ENCODE peak calls at places on chromosomes 5 and 9, in ten cellular contexts. One of them, this sample, is unnamed.

GRCh38 chr9:72557549-72557948 is 36.1 kb downstream of the TMC1 start:
- DNase-seq in cardiac septum: no peak
- DNase-seq in activated CD4-positive, CD25-positive, alpha-beta regulatory T cell: no peak
- DNase-seq in foreskin fibroblast: peak; percentile 98
- DNase-seq in KBM-7: no peak
- DNase-seq in NCI-H524: no peak
- DNase-seq in colonic mucosa: no peak
- DNase-seq in stimulated activated CD4-positive, alpha-beta T cell treated with anti-CD3 and anti-CD28 coated beads, TNF-alpha, amount 100 ng/mL, for 1 hour: peak; percentile 7
- DNase-seq in endothelial cell of umbilical vein: peak; percentile 49
- DNase-seq in bronchial epithelial cell: peak; percentile 100
- DNase-seq in this sample: no peak

GRCh38 chr5:179307006-179307800 is 38.1 kb downstream of the ADAMTS2 start:
- DNase-seq in stimulated activated CD4-positive, alpha-beta T cell treated with anti-CD3 and anti-CD28 coated beads, TNF-alpha, amount 100 ng/mL, for 1 hour: no peak
- DNase-seq in KBM-7: no peak
- DNase-seq in activated CD4-positive, CD25-positive, alpha-beta regulatory T cell: no peak
- DNase-seq in foreskin fibroblast: no peak
- DNase-seq in NCI-H524: no peak
- DNase-seq in bronchial epithelial cell: no peak
- DNase-seq in endothelial cell of umbilical vein: no peak
- DNase-seq in colonic mucosa: no peak
- DNase-seq in cardiac septum: peak; percentile 55
- DNase-seq in this sample: no peak

GRCh38 chr5:191036-191948 is at the start of gene LRRC14B:
- DNase-seq in NCI-H524: no peak
- DNase-seq in KBM-7: no peak
- DNase-seq in foreskin fibroblast: no peak
- DNase-seq in bronchial epithelial cell: no peak
- DNase-seq in colonic mucosa: no peak
- DNase-seq in stimulated activated CD4-positive, alpha-beta T cell treated with anti-CD3 and anti-CD28 coated beads, TNF-alpha, amount 100 ng/mL, for 1 hour: no peak
- DNase-seq in activated CD4-positive, CD25-positive, alpha-beta regulatory T cell: no peak
- DNase-seq in endothelial cell of umbilical vein: no peak
- DNase-seq in cardiac septum: peak; percentile 92
- DNase-seq in this sample: peak; percentile 64

GRCh38 chr9:127761061-127761460 is 17.4 kb downstream of the SH2D3C start:
- DNase-seq in foreskin fibroblast: no peak
- DNase-seq in NCI-H524: no peak
- DNase-seq in activated CD4-positive, CD25-positive, alpha-beta regulatory T cell: no peak
- DNase-seq in cardiac septum: no peak
- DNase-seq in bronchial epithelial cell: no peak
- DNase-seq in stimulated activated CD4-positive, alpha-beta T cell treated with anti-CD3 and anti-CD28 coated beads, TNF-alpha, amount 100 ng/mL, for 1 hour: no peak
- DNase-seq in endothelial cell of umbilical vein: no peak
- DNase-seq in KBM-7: no peak
- DNase-seq in colonic mucosa: no peak
- DNase-seq in this sample: no peak

GRCh38 chr5:32089146-32090000 is 84.7 kb downstream of the GOLPH3 start:
- DNase-seq in bronchial epithelial cell: no peak
- DNase-seq in stimulated activated CD4-positive, alpha-beta T cell treated with anti-CD3 and anti-CD28 coated beads, TNF-alpha, amount 100 ng/mL, for 1 hour: no peak
- DNase-seq in cardiac septum: no peak
- DNase-seq in colonic mucosa: no peak
- DNase-seq in foreskin fibroblast: no peak
- DNase-seq in endothelial cell of umbilical vein: no peak
- DNase-seq in KBM-7: no peak
- DNase-seq in activated CD4-positive, CD25-positive, alpha-beta regulatory T cell: no peak
- DNase-seq in NCI-H524: no peak
- DNase-seq in this sample: no peak

GRCh38 chr5:66538126-66538525 is 58.1 kb upstream of the MAST4 start:
- DNase-seq in cardiac septum: no peak
- DNase-seq in stimulated activated CD4-positive, alpha-beta T cell treated with anti-CD3 and anti-CD28 coated beads, TNF-alpha, amount 100 ng/mL, for 1 hour: no peak
- DNase-seq in KBM-7: no peak
- DNase-seq in activated CD4-positive, CD25-positive, alpha-beta regulatory T cell: no peak
- DNase-seq in bronchial epithelial cell: no peak
- DNase-seq in NCI-H524: no peak
- DNase-seq in colonic mucosa: no peak
- DNase-seq in foreskin fibroblast: no peak
- DNase-seq in endothelial cell of umbilical vein: no peak
- DNase-seq in this sample: no peak

GRCh38 chr9:116816484-116816883 is 129.4 kb downstream of the TRIM32 start:
- DNase-seq in endothelial cell of umbilical vein: no peak
- DNase-seq in stimulated activated CD4-positive, alpha-beta T cell treated with anti-CD3 and anti-CD28 coated beads, TNF-alpha, amount 100 ng/mL, for 1 hour: no peak
- DNase-seq in cardiac septum: no peak
- DNase-seq in KBM-7: no peak
- DNase-seq in bronchial epithelial cell: peak; percentile 13
- DNase-seq in colonic mucosa: no peak
- DNase-seq in NCI-H524: no peak
- DNase-seq in activated CD4-positive, CD25-positive, alpha-beta regulatory T cell: no peak
- DNase-seq in foreskin fibroblast: no peak
- DNase-seq in this sample: no peak

GRCh38 chr9:100112677-100113336 is 13.8 kb downstream of the INVS start:
- DNase-seq in foreskin fibroblast: no peak
- DNase-seq in NCI-H524: no peak
- DNase-seq in cardiac septum: no peak
- DNase-seq in endothelial cell of umbilical vein: no peak
- DNase-seq in bronchial epithelial cell: no peak
- DNase-seq in activated CD4-positive, CD25-positive, alpha-beta regulatory T cell: no peak
- DNase-seq in KBM-7: no peak
- DNase-seq in colonic mucosa: no peak
- DNase-seq in stimulated activated CD4-positive, alpha-beta T cell treated with anti-CD3 and anti-CD28 coated beads, TNF-alpha, amount 100 ng/mL, for 1 hour: no peak
- DNase-seq in this sample: no peak

GRCh38 chr9:88388886-88389617 is 808 bp downstream of the SPIN1 start:
- DNase-seq in KBM-7: peak; percentile 70
- DNase-seq in activated CD4-positive, CD25-positive, alpha-beta regulatory T cell: peak; percentile 14
- DNase-seq in cardiac septum: peak; percentile 78
- DNase-seq in colonic mucosa: peak; percentile 61
- DNase-seq in foreskin fibroblast: peak; percentile 53
- DNase-seq in bronchial epithelial cell: peak; percentile 37
- DNase-seq in NCI-H524: peak; percentile 39
- DNase-seq in stimulated activated CD4-positive, alpha-beta T cell treated with anti-CD3 and anti-CD28 coated beads, TNF-alpha, amount 100 ng/mL, for 1 hour: peak; percentile 18
- DNase-seq in endothelial cell of umbilical vein: peak; percentile 71
- DNase-seq in this sample: no peak

GRCh38 chr5:73901045-73901444 is 275.0 kb downstream of the ARHGEF28 start:
- DNase-seq in endothelial cell of umbilical vein: no peak
- DNase-seq in bronchial epithelial cell: no peak
- DNase-seq in NCI-H524: no peak
- DNase-seq in foreskin fibroblast: peak; percentile 24
- DNase-seq in colonic mucosa: peak; percentile 41
- DNase-seq in activated CD4-positive, CD25-positive, alpha-beta regulatory T cell: no peak
- DNase-seq in stimulated activated CD4-positive, alpha-beta T cell treated with anti-CD3 and anti-CD28 coated beads, TNF-alpha, amount 100 ng/mL, for 1 hour: no peak
- DNase-seq in cardiac septum: no peak
- DNase-seq in KBM-7: no peak
- DNase-seq in this sample: no peak

GRCh38 chr5:154518438-154518867 is 40.4 kb upstream of the HAND1 start:
- DNase-seq in activated CD4-positive, CD25-positive, alpha-beta regulatory T cell: no peak
- DNase-seq in NCI-H524: peak; percentile 45
- DNase-seq in endothelial cell of umbilical vein: no peak
- DNase-seq in KBM-7: no peak
- DNase-seq in stimulated activated CD4-positive, alpha-beta T cell treated with anti-CD3 and anti-CD28 coated beads, TNF-alpha, amount 100 ng/mL, for 1 hour: no peak
- DNase-seq in cardiac septum: no peak
- DNase-seq in foreskin fibroblast: no peak
- DNase-seq in colonic mucosa: no peak
- DNase-seq in bronchial epithelial cell: no peak
- DNase-seq in this sample: no peak

GRCh38 chr9:134785325-134786108 is 95.1 kb upstream of the FCN2 start:
- DNase-seq in stimulated activated CD4-positive, alpha-beta T cell treated with anti-CD3 and anti-CD28 coated beads, TNF-alpha, amount 100 ng/mL, for 1 hour: no peak
- DNase-seq in NCI-H524: no peak
- DNase-seq in endothelial cell of umbilical vein: no peak
- DNase-seq in KBM-7: no peak
- DNase-seq in colonic mucosa: no peak
- DNase-seq in activated CD4-positive, CD25-positive, alpha-beta regulatory T cell: no peak
- DNase-seq in cardiac septum: no peak
- DNase-seq in bronchial epithelial cell: no peak
- DNase-seq in foreskin fibroblast: no peak
- DNase-seq in this sample: no peak

GRCh38 chr9:122127396-122127798 is 32.2 kb downstream of the NDUFA8 start:
- DNase-seq in cardiac septum: no peak
- DNase-seq in KBM-7: no peak
- DNase-seq in activated CD4-positive, CD25-positive, alpha-beta regulatory T cell: no peak
- DNase-seq in NCI-H524: no peak
- DNase-seq in stimulated activated CD4-positive, alpha-beta T cell treated with anti-CD3 and anti-CD28 coated beads, TNF-alpha, amount 100 ng/mL, for 1 hour: no peak
- DNase-seq in bronchial epithelial cell: no peak
- DNase-seq in endothelial cell of umbilical vein: no peak
- DNase-seq in colonic mucosa: no peak
- DNase-seq in foreskin fibroblast: no peak
- DNase-seq in this sample: no peak

GRCh38 chr5:129670944-129671343 is 77.0 kb upstream of the MINAR2 start:
- DNase-seq in endothelial cell of umbilical vein: peak; percentile 76
- DNase-seq in cardiac septum: no peak
- DNase-seq in NCI-H524: no peak
- DNase-seq in KBM-7: no peak
- DNase-seq in bronchial epithelial cell: peak; percentile 82
- DNase-seq in activated CD4-positive, CD25-positive, alpha-beta regulatory T cell: no peak
- DNase-seq in foreskin fibroblast: peak; percentile 66
- DNase-seq in stimulated activated CD4-positive, alpha-beta T cell treated with anti-CD3 and anti-CD28 coated beads, TNF-alpha, amount 100 ng/mL, for 1 hour: no peak
- DNase-seq in colonic mucosa: no peak
- DNase-seq in this sample: no peak

GRCh38 chr5:132070460-132071337 is 2.9 kb upstream of the CSF2 start:
- DNase-seq in bronchial epithelial cell: no peak
- DNase-seq in KBM-7: no peak
- DNase-seq in foreskin fibroblast: peak; percentile 22
- DNase-seq in colonic mucosa: no peak
- DNase-seq in endothelial cell of umbilical vein: peak; percentile 36
- DNase-seq in stimulated activated CD4-positive, alpha-beta T cell treated with anti-CD3 and anti-CD28 coated beads, TNF-alpha, amount 100 ng/mL, for 1 hour: no peak
- DNase-seq in cardiac septum: no peak
- DNase-seq in NCI-H524: no peak
- DNase-seq in activated CD4-positive, CD25-positive, alpha-beta regulatory T cell: no peak
- DNase-seq in this sample: no peak

GRCh38 chr5:74947961-74948613 is 81.9 kb upstream of the FAM169A start:
- DNase-seq in endothelial cell of umbilical vein: no peak
- DNase-seq in NCI-H524: no peak
- DNase-seq in bronchial epithelial cell: no peak
- DNase-seq in cardiac septum: no peak
- DNase-seq in colonic mucosa: no peak
- DNase-seq in KBM-7: no peak
- DNase-seq in stimulated activated CD4-positive, alpha-beta T cell treated with anti-CD3 and anti-CD28 coated beads, TNF-alpha, amount 100 ng/mL, for 1 hour: no peak
- DNase-seq in foreskin fibroblast: peak; percentile 73
- DNase-seq in activated CD4-positive, CD25-positive, alpha-beta regulatory T cell: no peak
- DNase-seq in this sample: no peak

GRCh38 chr5:402615-403359 is 40.2 kb upstream of the EXOC3 start:
- DNase-seq in foreskin fibroblast: no peak
- DNase-seq in bronchial epithelial cell: no peak
- DNase-seq in stimulated activated CD4-positive, alpha-beta T cell treated with anti-CD3 and anti-CD28 coated beads, TNF-alpha, amount 100 ng/mL, for 1 hour: no peak
- DNase-seq in activated CD4-positive, CD25-positive, alpha-beta regulatory T cell: no peak
- DNase-seq in colonic mucosa: no peak
- DNase-seq in KBM-7: peak; percentile 94
- DNase-seq in cardiac septum: no peak
- DNase-seq in NCI-H524: no peak
- DNase-seq in endothelial cell of umbilical vein: no peak
- DNase-seq in this sample: peak; percentile 80

GRCh38 chr5:72064801-72065570 is 42.3 kb upstream of the MAP1B start:
- DNase-seq in cardiac septum: no peak
- DNase-seq in foreskin fibroblast: no peak
- DNase-seq in NCI-H524: peak; percentile 97
- DNase-seq in endothelial cell of umbilical vein: no peak
- DNase-seq in KBM-7: no peak
- DNase-seq in activated CD4-positive, CD25-positive, alpha-beta regulatory T cell: no peak
- DNase-seq in colonic mucosa: no peak
- DNase-seq in bronchial epithelial cell: no peak
- DNase-seq in stimulated activated CD4-positive, alpha-beta T cell treated with anti-CD3 and anti-CD28 coated beads, TNF-alpha, amount 100 ng/mL, for 1 hour: no peak
- DNase-seq in this sample: no peak

GRCh38 chr5:399296-400281 is 43.4 kb upstream of the EXOC3 start:
- DNase-seq in colonic mucosa: peak; percentile 45
- DNase-seq in cardiac septum: peak; percentile 82
- DNase-seq in stimulated activated CD4-positive, alpha-beta T cell treated with anti-CD3 and anti-CD28 coated beads, TNF-alpha, amount 100 ng/mL, for 1 hour: peak; percentile 40
- DNase-seq in NCI-H524: peak; percentile 95
- DNase-seq in activated CD4-positive, CD25-positive, alpha-beta regulatory T cell: peak; percentile 22
- DNase-seq in endothelial cell of umbilical vein: peak; percentile 96
- DNase-seq in bronchial epithelial cell: no peak
- DNase-seq in foreskin fibroblast: peak; percentile 98
- DNase-seq in KBM-7: peak; percentile 99
- DNase-seq in this sample: peak; percentile 88

GRCh38 chr5:133605323-133605722 is 7.0 kb downstream of the FSTL4 start:
- DNase-seq in foreskin fibroblast: no peak
- DNase-seq in activated CD4-positive, CD25-positive, alpha-beta regulatory T cell: no peak
- DNase-seq in cardiac septum: no peak
- DNase-seq in NCI-H524: no peak
- DNase-seq in stimulated activated CD4-positive, alpha-beta T cell treated with anti-CD3 and anti-CD28 coated beads, TNF-alpha, amount 100 ng/mL, for 1 hour: no peak
- DNase-seq in endothelial cell of umbilical vein: no peak
- DNase-seq in KBM-7: no peak
- DNase-seq in colonic mucosa: no peak
- DNase-seq in bronchial epithelial cell: no peak
- DNase-seq in this sample: no peak

This sample was measured in GM13977.